ENCODE peak calls at places on chromosomes 6 and 20, in four cellular contexts. H, V, G and E are unnamed samples.

GRCh38 chr6:2855061-2855519 is 13.4 kb upstream of the SERPINB1 start:
- DNase-seq in H (no peak), V (no peak), G (no peak), E (no peak)

GRCh38 chr20:62186887-62187866 is 4.3 kb downstream of the MTG2 start:
- DNase-seq in H (no peak), V (no peak), G (no peak), E (no peak)

GRCh38 chr20:24148372-24148771 is 159.8 kb upstream of the GGTLC1 start:
- DNase-seq in H (no peak), V (peak; percentile 26), G (no peak), E (no peak)

GRCh38 chr6:165668951-165669350 is 5.9 kb upstream of the PDE10A start:
- DNase-seq in H (no peak), V (no peak), G (no peak), E (no peak)

GRCh38 chr20:17666491-17666890 is 15.6 kb downstream of the RRBP1 start:
- DNase-seq in H (no peak), V (no peak), G (no peak), E (no peak)

GRCh38 chr6:56168601-56169000 is 78.8 kb downstream of the COL21A1 start:
- DNase-seq in H (no peak), V (no peak), G (no peak), E (no peak)

GRCh38 chr6:1486387-1486786 is 97.0 kb downstream of the FOXF2 start:
- DNase-seq in H (no peak), V (no peak), G (no peak), E (no peak)

GRCh38 chr6:37021356-37022129 is 16.1 kb downstream of the FGD2 start:
- DNase-seq in H (no peak), V (no peak), G (no peak), E (no peak)

GRCh38 chr20:35447082-35447789 is 8.2 kb upstream of the CEP250 start:
- DNase-seq in H (peak; percentile 52), V (peak; percentile 88), G (peak; percentile 92), E (peak; percentile 84)

GRCh38 chr20:51958636-51959542 is 156.6 kb upstream of the SALL4 start:
- DNase-seq in H (no peak), V (no peak), G (no peak), E (no peak)

GRCh38 chr6:27791182-27791939 is 120.8 kb downstream of the OR2B2 start:
- DNase-seq in H (no peak), V (peak; percentile 60), G (peak; percentile 76), E (no peak)

GRCh38 chr6:121670511-121670910 is 235.1 kb downstream of the GJA1 start:
- DNase-seq in H (no peak), V (no peak), G (no peak), E (no peak)

GRCh38 chr6:66926060-66926459 is 1219.0 kb upstream of the EYS start:
- DNase-seq in H (no peak), V (no peak), G (no peak), E (no peak)

GRCh38 chr6:24614648-24615047 is 31.3 kb downstream of the KIAA0319 start:
- DNase-seq in H (no peak), V (no peak), G (no peak), E (no peak)

GRCh38 chr20:33359399-33360261 is 41.7 kb downstream of the CDK5RAP1 start:
- DNase-seq in H (no peak), V (no peak), G (no peak), E (no peak)
- H3K36me3 ChIP-seq in H (peaks cover 63% of the 10 kb centered on the region), V (peaks cover 20% of the 10 kb centered on the region), G (peaks cover 25% of the 10 kb centered on the region), E (peaks cover 44% of the 10 kb centered on the region)

DNA sequence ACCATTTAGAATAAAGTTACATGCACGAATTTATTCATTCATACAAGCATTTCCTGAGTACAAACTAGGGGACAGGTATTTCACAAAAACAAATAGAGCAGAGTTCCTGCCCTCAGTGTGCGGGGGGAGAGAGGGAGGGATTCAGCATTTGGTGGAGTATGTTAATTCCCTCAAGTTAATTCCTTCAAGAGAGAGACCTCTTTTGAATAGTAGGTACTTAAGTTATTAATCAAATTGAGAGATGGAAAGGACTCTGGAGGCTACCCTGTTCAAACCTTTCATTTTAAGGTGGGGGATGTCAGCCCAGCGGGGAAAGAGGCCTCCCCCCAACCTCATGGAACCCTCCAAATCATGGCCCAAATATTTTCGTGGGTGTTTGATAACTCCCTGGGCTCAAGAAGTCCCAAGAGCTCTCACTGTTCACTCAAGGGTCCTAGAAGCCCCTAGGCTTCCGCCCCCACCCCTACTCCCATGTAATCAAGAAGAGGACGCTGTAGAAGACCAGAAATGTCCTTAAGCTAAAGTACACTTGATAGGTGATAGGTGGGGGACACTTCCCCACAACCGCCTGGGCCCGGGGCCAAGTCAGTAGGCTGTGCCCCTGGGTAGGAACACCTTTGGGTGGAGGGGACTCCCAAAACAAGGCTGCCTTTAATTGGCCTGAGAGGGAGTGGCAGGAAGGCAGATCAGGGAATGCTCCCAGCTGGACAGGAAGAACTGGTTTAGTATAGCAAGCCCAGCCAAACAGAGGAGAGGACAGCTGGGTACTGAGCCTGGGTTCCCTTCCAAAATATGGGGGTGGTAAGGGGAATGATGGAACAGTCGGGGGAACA is 2.9 kb downstream of the SDC4 start:
- DNase-seq in H (peak; percentile 51), V (peak; percentile 84), G (no peak), E (peak; percentile 33)
- TF ChIP-seq POLR2A in H (no peak), V (peak; percentile 82), G (no peak), E (no peak)

GRCh38 chr6:101847690-101848089 is 454.2 kb downstream of the GRIK2 start:
- DNase-seq in H (no peak), V (no peak), G (no peak), E (no peak)
- H3K27ac ChIP-seq in H (no peak overlapping the region), V (no peak overlapping the region), G (no peak overlapping the region), E (no peak overlapping the region)

DNA sequence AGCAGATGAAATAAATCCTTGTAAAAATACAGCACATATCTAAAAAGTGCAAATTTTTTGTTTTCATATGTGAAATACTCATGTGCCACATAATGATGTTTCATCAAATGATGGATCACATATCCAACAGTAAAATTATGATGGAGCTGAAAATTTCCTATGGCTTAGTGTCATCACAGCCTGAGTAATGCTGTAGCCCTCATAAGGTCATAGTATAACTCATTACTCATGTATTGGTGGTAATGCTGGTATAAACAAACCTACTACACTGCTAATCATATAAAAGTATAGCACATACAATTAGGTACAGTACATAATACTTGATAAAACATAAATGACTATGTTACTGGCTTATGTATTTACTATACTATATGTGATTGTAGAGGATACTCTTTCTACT is 12.9 kb downstream of the TSPYL1 start:
- DNase-seq in H (no peak), V (no peak), G (no peak), E (no peak)
- H3K36me3 ChIP-seq in H (no peaks in the 10 kb centered on the region), V (peaks cover 1% of the 10 kb centered on the region), G (no peaks in the 10 kb centered on the region), E (peaks cover 6% of the 10 kb centered on the region)

DNA sequence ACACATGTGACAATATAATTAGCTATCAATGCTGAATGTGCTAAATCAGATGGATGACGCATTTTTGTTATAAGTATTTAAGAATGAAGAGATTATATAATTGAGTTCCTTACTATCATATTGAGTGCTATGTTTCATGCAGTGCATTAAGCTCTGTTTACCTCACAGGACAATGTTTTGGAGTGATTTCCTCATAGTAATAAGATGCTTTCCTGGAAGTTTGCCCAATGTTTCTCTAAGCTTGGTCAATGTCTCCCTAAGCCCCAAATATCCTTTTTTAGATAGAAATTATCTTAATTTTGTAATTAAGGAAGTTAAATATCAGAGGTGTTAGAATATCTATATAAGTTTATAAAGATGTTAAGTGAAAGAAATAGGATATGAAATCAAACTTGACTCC is 489.6 kb downstream of the MMUT start:
- DNase-seq in H (no peak), V (no peak), G (no peak), E (no peak)
- TF ChIP-seq POLR2A in H (no peak), V (no peak), G (no peak), E (no peak)